ENCODE peak calls at places on chromosomes 3 and 15, in eight cellular contexts. H is CD4-positive, alpha-beta T cell; U is effector memory CD4-positive, alpha-beta T cell; B is uterus; G is IMR-90; X is brain microvascular endothelial cell; L is neural progenitor cell; T is AG04450. N is an unnamed sample.

GRCh38 chr15:32029409-32029861 is 880 bp upstream of the CHRNA7 start:
- DNase-seq in H (no peak), U (no peak), B (peak; percentile 20), G (no peak), X (no peak), L (peak; percentile 80), T (no peak), N (no peak)

GRCh38 chr15:58951388-58952060 is 18.0 kb upstream of the SLTM start:
- DNase-seq in H (no peak), U (no peak), B (no peak), G (peak; percentile 84), X (peak; percentile 31), L (no peak), T (peak; percentile 30), N (no peak)

GRCh38 chr15:98231696-98232440 is 271.4 kb downstream of the ARRDC4 start:
- DNase-seq in H (no peak), U (no peak), B (no peak), G (no peak), X (peak; percentile 1), L (no peak), T (no peak), N (no peak)

GRCh38 chr15:40936709-40937666 is 7.8 kb downstream of the DLL4 start:
- DNase-seq in H (no peak), U (no peak), B (no peak), G (peak; percentile 74), X (peak; percentile 66), L (peak; percentile 63), T (no peak), N (no peak)

GRCh38 chr15:101126618-101127502 is 125.0 kb downstream of the CHSY1 start:
- DNase-seq in H (no peak), U (no peak), B (no peak), G (peak; percentile 81), X (peak; percentile 70), L (peak; percentile 53), T (no peak), N (no peak)

GRCh38 chr3:165839296-165840076 is 2.3 kb upstream of the BCHE start:
- DNase-seq in H (no peak), U (no peak), B (no peak), G (no peak), X (no peak), L (peak; percentile 11), T (no peak), N (no peak)

GRCh38 chr3:27078246-27078913 is 290.8 kb downstream of the NEK10 start:
- DNase-seq in H (no peak), U (no peak), B (no peak), G (no peak), X (no peak), L (no peak), T (no peak), N (no peak)

GRCh38 chr15:60152386-60152785 is 148.3 kb downstream of the FOXB1 start:
- DNase-seq in H (no peak), U (no peak), B (no peak), G (no peak), X (no peak), L (no peak), T (no peak), N (no peak)

GRCh38 chr3:26652157-26652556 is 29.6 kb downstream of the LRRC3B start:
- DNase-seq in H (no peak), U (no peak), B (no peak), G (no peak), X (no peak), L (peak; percentile 83), T (no peak), N (no peak)

GRCh38 chr3:143975549-143976152 is 4.0 kb downstream of the DIPK2A start:
- DNase-seq in H (no peak), U (no peak), B (no peak), G (peak; percentile 81), X (peak; percentile 70), L (peak; percentile 16), T (peak; percentile 50), N (no peak)

GRCh38 chr15:45731331-45731730 is 96.5 kb downstream of the SQOR start:
- DNase-seq in H (no peak), U (no peak), B (no peak), G (no peak), X (no peak), L (no peak), T (no peak), N (no peak)

GRCh38 chr15:45729146-45729545 is 94.3 kb downstream of the SQOR start:
- DNase-seq in H (no peak), U (no peak), B (no peak), G (peak; percentile 6), X (no peak), L (no peak), T (no peak), N (no peak)

GRCh38 chr15:45732544-45733130 is 97.8 kb downstream of the SQOR start:
- DNase-seq in H (no peak), U (no peak), B (no peak), G (no peak), X (no peak), L (peak; percentile 57), T (no peak), N (no peak)

GRCh38 chr15:45728641-45729040 is 93.8 kb downstream of the SQOR start:
- DNase-seq in H (no peak), U (no peak), B (no peak), G (no peak), X (no peak), L (no peak), T (no peak), N (no peak)

DNA sequence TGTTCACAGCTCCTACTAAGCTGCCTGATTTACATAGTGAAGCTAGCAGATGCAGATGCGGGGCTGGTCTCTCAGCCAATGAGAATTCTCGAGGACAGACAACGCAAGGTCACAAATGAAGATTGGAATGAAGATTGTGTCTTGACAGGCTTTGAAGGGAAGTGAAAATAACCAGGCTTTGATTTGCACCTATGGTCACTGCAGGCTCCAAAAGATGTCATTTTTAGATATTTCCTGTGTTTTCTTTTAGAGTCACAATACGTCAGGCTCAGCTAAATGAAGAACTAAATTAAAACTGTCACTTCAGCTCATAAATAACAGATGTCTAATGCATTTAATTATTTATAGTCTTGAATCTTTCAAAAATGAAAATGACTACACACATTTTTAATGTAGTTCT is 99.4 kb downstream of the SQOR start:
- DNase-seq in H (no peak), U (no peak), B (no peak), G (no peak), X (no peak), L (no peak), T (no peak), N (no peak)
- H3K27ac ChIP-seq in H (no peak overlapping the region), U (no peak overlapping the region), B (no peak overlapping the region), G (no peak overlapping the region), X (no peak overlapping the region), L (no peak overlapping the region), T (no peak overlapping the region), N (no peak overlapping the region)

DNA sequence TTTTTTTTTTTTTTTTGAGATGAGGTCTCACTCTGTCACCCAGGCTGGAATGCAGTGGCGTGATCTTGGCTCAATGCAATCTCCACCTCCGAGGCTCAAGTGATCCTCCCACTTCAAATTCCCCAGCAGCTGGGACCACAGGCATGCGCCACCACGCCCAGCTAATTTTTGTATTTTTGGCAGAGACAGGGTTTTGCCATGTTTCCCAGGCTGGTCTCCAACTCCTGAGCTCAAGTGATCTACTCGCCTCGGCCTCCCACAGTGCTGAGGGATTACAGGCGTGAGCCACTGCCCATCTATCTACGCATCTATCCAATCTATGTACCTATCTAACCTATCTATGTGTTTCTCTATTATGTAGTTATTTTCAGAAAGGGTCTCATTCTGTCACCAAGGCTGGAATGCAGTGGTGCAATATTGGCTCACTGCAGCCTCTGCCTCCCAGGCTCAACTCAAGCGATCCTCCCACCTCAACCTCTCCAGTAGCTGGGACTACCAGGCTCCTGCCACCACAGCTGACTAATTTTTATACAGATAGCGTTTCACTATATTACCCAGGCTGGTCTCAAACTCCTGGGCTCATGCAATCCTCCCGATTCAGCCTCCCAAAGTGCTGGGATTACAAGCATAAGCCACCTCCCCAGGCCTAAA is 20.2 kb upstream of the GPX1 start:
- DNase-seq in H (no peak), U (no peak), B (peak; percentile 29), G (peak; percentile 37), X (peak; percentile 93), L (no peak), T (no peak), N (no peak)
- H3K27ac ChIP-seq in H (peak overlapping the region; percentile 13), U (no peak overlapping the region), B (peak overlapping the region; percentile 30), G (no peak overlapping the region), X (peak overlapping the region; percentile 90), L (no peak overlapping the region), T (no peak overlapping the region), N (peak overlapping the region; percentile 40)

DNA sequence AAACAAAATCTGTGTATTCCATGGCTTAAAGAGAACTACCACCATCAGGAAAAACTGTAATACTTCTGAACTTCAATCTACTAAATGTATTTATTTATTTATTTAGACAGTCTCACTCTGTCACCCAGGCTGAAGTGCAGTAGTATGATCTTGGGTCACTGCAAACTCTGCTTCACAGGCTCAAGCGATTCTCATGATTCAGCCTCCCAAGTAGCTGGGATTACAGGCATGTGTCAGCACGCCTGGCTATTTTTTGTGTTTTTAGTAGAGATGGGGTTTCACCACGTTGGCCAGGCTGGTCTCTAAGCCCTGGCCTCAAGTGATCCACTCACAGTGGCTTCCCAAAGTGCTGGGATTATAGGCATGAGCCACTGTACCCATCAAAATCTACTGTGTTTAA is 202.3 kb upstream of the POU1F1 start:
- DNase-seq in H (no peak), U (no peak), B (no peak), G (no peak), X (no peak), L (no peak), T (no peak), N (no peak)
- H3K27ac ChIP-seq in H (no peak overlapping the region), U (no peak overlapping the region), B (no peak overlapping the region), G (no peak overlapping the region), X (no peak overlapping the region), L (no peak overlapping the region), T (no peak overlapping the region), N (no peak overlapping the region)

DNA sequence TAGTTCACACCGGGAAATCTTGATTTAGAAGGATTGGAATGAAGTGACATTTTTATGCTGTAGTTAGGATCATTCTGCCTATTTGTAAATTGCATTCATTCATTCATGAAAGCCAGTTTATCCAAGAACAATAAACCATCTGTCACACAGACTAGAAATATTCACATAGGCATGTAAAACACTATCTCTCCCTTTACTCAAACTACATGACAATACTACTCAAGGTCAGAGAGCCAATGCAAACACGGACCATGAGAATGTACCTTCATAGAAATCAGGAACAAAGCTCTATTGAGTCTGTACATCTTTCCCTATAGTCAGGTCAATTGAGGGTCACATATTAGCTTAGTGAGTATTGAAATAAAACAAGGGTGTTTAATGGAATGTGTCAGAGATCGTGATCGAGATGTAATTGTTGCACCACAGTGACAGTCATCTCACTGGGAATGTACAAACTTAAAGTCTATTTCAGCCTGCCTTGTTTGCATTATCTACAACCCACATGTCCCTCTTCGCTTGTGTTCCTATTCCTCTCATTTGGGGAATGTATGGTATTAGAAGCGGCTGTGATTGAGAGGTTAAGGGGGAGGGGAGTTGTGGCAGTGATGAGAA is 113.7 kb upstream of the TGFBR2 start:
- DNase-seq in H (no peak), U (no peak), B (no peak), G (peak; percentile 40), X (peak; percentile 55), L (no peak), T (no peak), N (no peak)
- H3K27ac ChIP-seq in H (no peak overlapping the region), U (no peak overlapping the region), B (peak overlapping the region; percentile 91), G (no peak overlapping the region), X (peak overlapping the region; percentile 64), L (no peak overlapping the region), T (no peak overlapping the region), N (peak overlapping the region; percentile 22)

N was measured in upper lobe of left lung.